ENCODE peak calls at places on chromosomes 7 and 10, in seven cellular contexts. One of them, this sample, is unnamed.

GRCh38 chr10:1737222-1738061 is at the start of gene ADARB2:
- DNase-seq in PC-3: no peak
- DNase-seq in brain microvascular endothelial cell: peak
- DNase-seq in astrocyte of the spinal cord: no peak
- DNase-seq in fibroblast of the aortic adventitia: no peak
- DNase-seq in cardiac muscle cell: no peak
- DNase-seq in tibial artery: no peak
- DNase-seq in this sample: peak

GRCh38 chr7:26658698-26659084 is 205.7 kb downstream of the SKAP2 start:
- DNase-seq in cardiac muscle cell: no peak
- DNase-seq in PC-3: no peak
- DNase-seq in astrocyte of the spinal cord: no peak
- DNase-seq in brain microvascular endothelial cell: no peak
- DNase-seq in tibial artery: no peak
- DNase-seq in fibroblast of the aortic adventitia: no peak
- DNase-seq in this sample: no peak

GRCh38 chr7:22357311-22358175 is 589 bp upstream of the RAPGEF5 start:
- DNase-seq in astrocyte of the spinal cord: peak
- DNase-seq in PC-3: peak
- DNase-seq in tibial artery: no peak
- DNase-seq in cardiac muscle cell: peak
- DNase-seq in brain microvascular endothelial cell: no peak
- DNase-seq in fibroblast of the aortic adventitia: peak
- DNase-seq in this sample: no peak

GRCh38 chr10:14184841-14185500 is 145.8 kb downstream of the FRMD4A start:
- DNase-seq in brain microvascular endothelial cell: peak
- DNase-seq in fibroblast of the aortic adventitia: no peak
- DNase-seq in astrocyte of the spinal cord: peak
- DNase-seq in PC-3: no peak
- DNase-seq in cardiac muscle cell: peak
- DNase-seq in tibial artery: no peak
- DNase-seq in this sample: no peak

GRCh38 chr7:13166801-13167200 is 479.4 kb downstream of the ARL4A start:
- DNase-seq in astrocyte of the spinal cord: no peak
- DNase-seq in cardiac muscle cell: no peak
- DNase-seq in brain microvascular endothelial cell: no peak
- DNase-seq in PC-3: no peak
- DNase-seq in tibial artery: no peak
- DNase-seq in fibroblast of the aortic adventitia: no peak
- DNase-seq in this sample: no peak

GRCh38 chr10:63375458-63375857 is 90.3 kb downstream of the JMJD1C start:
- DNase-seq in astrocyte of the spinal cord: no peak
- DNase-seq in fibroblast of the aortic adventitia: no peak
- DNase-seq in tibial artery: no peak
- DNase-seq in PC-3: no peak
- DNase-seq in cardiac muscle cell: no peak
- DNase-seq in brain microvascular endothelial cell: no peak
- DNase-seq in this sample: no peak

GRCh38 chr7:115136796-115137443 is 215.0 kb downstream of the MDFIC start:
- DNase-seq in astrocyte of the spinal cord: no peak
- DNase-seq in cardiac muscle cell: no peak
- DNase-seq in fibroblast of the aortic adventitia: peak
- DNase-seq in PC-3: peak
- DNase-seq in brain microvascular endothelial cell: no peak
- DNase-seq in tibial artery: no peak
- DNase-seq in this sample: no peak

GRCh38 chr10:124339119-124339807 is 79.5 kb downstream of the OAT start:
- DNase-seq in PC-3: no peak
- DNase-seq in astrocyte of the spinal cord: no peak
- DNase-seq in cardiac muscle cell: no peak
- DNase-seq in brain microvascular endothelial cell: no peak
- DNase-seq in tibial artery: no peak
- DNase-seq in fibroblast of the aortic adventitia: no peak
- DNase-seq in this sample: no peak

GRCh38 chr7:94314526-94314925 is 80.2 kb upstream of the COL1A2 start:
- DNase-seq in tibial artery: no peak
- DNase-seq in astrocyte of the spinal cord: no peak
- DNase-seq in fibroblast of the aortic adventitia: no peak
- DNase-seq in brain microvascular endothelial cell: no peak
- DNase-seq in PC-3: no peak
- DNase-seq in cardiac muscle cell: no peak
- DNase-seq in this sample: no peak

GRCh38 chr10:94292448-94293118 is 70.2 kb downstream of the NOC3L start:
- DNase-seq in fibroblast of the aortic adventitia: peak
- DNase-seq in tibial artery: peak
- DNase-seq in cardiac muscle cell: peak
- DNase-seq in brain microvascular endothelial cell: peak
- DNase-seq in astrocyte of the spinal cord: peak
- DNase-seq in PC-3: peak
- DNase-seq in this sample: peak

GRCh38 chr10:76866841-76867586 is 770.6 kb downstream of the KCNMA1 start:
- DNase-seq in astrocyte of the spinal cord: no peak
- DNase-seq in PC-3: no peak
- DNase-seq in brain microvascular endothelial cell: no peak
- DNase-seq in fibroblast of the aortic adventitia: no peak
- DNase-seq in cardiac muscle cell: no peak
- DNase-seq in tibial artery: no peak
- DNase-seq in this sample: no peak

GRCh38 chr10:73253226-73253557 is 748 bp upstream of the MRPS16 start:
- DNase-seq in cardiac muscle cell: no peak
- DNase-seq in astrocyte of the spinal cord: no peak
- DNase-seq in PC-3: peak
- DNase-seq in tibial artery: no peak
- DNase-seq in brain microvascular endothelial cell: no peak
- DNase-seq in fibroblast of the aortic adventitia: no peak
- DNase-seq in this sample: no peak

GRCh38 chr7:67692425-67692824 is 695.8 kb downstream of the TYW1 start:
- DNase-seq in astrocyte of the spinal cord: no peak
- DNase-seq in PC-3: peak
- DNase-seq in tibial artery: no peak
- DNase-seq in fibroblast of the aortic adventitia: no peak
- DNase-seq in brain microvascular endothelial cell: no peak
- DNase-seq in cardiac muscle cell: peak
- DNase-seq in this sample: no peak

GRCh38 chr10:13865758-13866491 is 279.2 kb downstream of the PRPF18 start:
- DNase-seq in tibial artery: no peak
- DNase-seq in cardiac muscle cell: peak
- DNase-seq in PC-3: peak
- DNase-seq in fibroblast of the aortic adventitia: peak
- DNase-seq in brain microvascular endothelial cell: peak
- DNase-seq in astrocyte of the spinal cord: peak
- DNase-seq in this sample: peak

GRCh38 chr7:36946401-36946739 is 222.1 kb upstream of the AOAH start:
- DNase-seq in astrocyte of the spinal cord: no peak
- DNase-seq in brain microvascular endothelial cell: no peak
- DNase-seq in tibial artery: no peak
- DNase-seq in fibroblast of the aortic adventitia: no peak
- DNase-seq in cardiac muscle cell: no peak
- DNase-seq in PC-3: no peak
- DNase-seq in this sample: no peak

GRCh38 chr10:131214521-131215244 is 96.8 kb downstream of the TCERG1L start:
- DNase-seq in PC-3: no peak
- DNase-seq in fibroblast of the aortic adventitia: no peak
- DNase-seq in brain microvascular endothelial cell: no peak
- DNase-seq in astrocyte of the spinal cord: no peak
- DNase-seq in cardiac muscle cell: no peak
- DNase-seq in tibial artery: no peak
- DNase-seq in this sample: no peak

GRCh38 chr10:110387983-110388681 is 83.4 kb upstream of the SMNDC1 start:
- DNase-seq in cardiac muscle cell: no peak
- DNase-seq in tibial artery: no peak
- DNase-seq in astrocyte of the spinal cord: no peak
- DNase-seq in PC-3: no peak
- DNase-seq in fibroblast of the aortic adventitia: peak
- DNase-seq in brain microvascular endothelial cell: no peak
- DNase-seq in this sample: no peak

GRCh38 chr10:121266370-121266769 is 331.9 kb downstream of the FGFR2 start:
- DNase-seq in PC-3: no peak
- DNase-seq in astrocyte of the spinal cord: no peak
- DNase-seq in brain microvascular endothelial cell: no peak
- DNase-seq in tibial artery: no peak
- DNase-seq in fibroblast of the aortic adventitia: no peak
- DNase-seq in cardiac muscle cell: no peak
- DNase-seq in this sample: no peak

GRCh38 chr7:106588576-106589494 is 72.1 kb downstream of the CCDC71L start:
- DNase-seq in tibial artery: no peak
- DNase-seq in fibroblast of the aortic adventitia: no peak
- DNase-seq in astrocyte of the spinal cord: no peak
- DNase-seq in cardiac muscle cell: no peak
- DNase-seq in PC-3: no peak
- DNase-seq in brain microvascular endothelial cell: no peak
- DNase-seq in this sample: no peak

GRCh38 chr7:120055300-120055699 is 217.7 kb upstream of the KCND2 start:
- DNase-seq in brain microvascular endothelial cell: peak
- DNase-seq in tibial artery: no peak
- DNase-seq in PC-3: peak
- DNase-seq in astrocyte of the spinal cord: peak
- DNase-seq in cardiac muscle cell: peak
- DNase-seq in fibroblast of the aortic adventitia: peak
- DNase-seq in this sample: no peak

GRCh38 chr7:2633538-2634264 is 1.9 kb downstream of the TTYH3 start:
- DNase-seq in astrocyte of the spinal cord: peak
- DNase-seq in PC-3: peak
- DNase-seq in brain microvascular endothelial cell: peak
- DNase-seq in cardiac muscle cell: peak
- DNase-seq in tibial artery: peak
- DNase-seq in fibroblast of the aortic adventitia: peak
- DNase-seq in this sample: no peak

DNA sequence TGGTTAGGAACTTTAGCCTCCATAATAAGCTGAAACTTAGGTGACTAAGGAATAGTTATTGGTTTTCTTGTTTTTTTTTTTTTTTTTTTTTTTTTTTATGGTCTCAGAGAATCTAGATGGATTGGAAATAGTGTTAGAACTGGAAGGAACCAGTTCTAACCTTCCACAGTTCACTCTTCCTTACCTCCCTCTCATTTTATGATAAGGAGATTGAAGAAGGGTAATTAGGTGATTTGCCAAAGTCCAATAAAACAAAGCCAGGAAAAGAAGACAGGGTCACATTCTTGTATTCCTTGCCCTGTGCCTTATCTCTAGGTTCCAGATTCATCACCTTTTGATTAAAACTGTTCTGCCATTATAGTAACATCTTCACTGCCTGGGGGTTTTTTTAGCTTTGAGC is 71.7 kb upstream of the STRIP2 start:
- DNase-seq in PC-3: no peak
- DNase-seq in cardiac muscle cell: no peak
- DNase-seq in brain microvascular endothelial cell: no peak
- DNase-seq in astrocyte of the spinal cord: no peak
- DNase-seq in tibial artery: no peak
- DNase-seq in fibroblast of the aortic adventitia: no peak
- DNase-seq in this sample: no peak
- TF ChIP-seq CTCF in PC-3: no peak
- TF ChIP-seq CTCF in cardiac muscle cell: no peak
- TF ChIP-seq CTCF in brain microvascular endothelial cell: no peak
- TF ChIP-seq CTCF in astrocyte of the spinal cord: no peak
- TF ChIP-seq CTCF in tibial artery: no peak
- TF ChIP-seq CTCF in fibroblast of the aortic adventitia: no peak
- TF ChIP-seq CTCF in this sample: no peak

GRCh38 chr10:130160775-130161174 is 24.6 kb downstream of the GLRX3 start:
- DNase-seq in tibial artery: no peak
- DNase-seq in fibroblast of the aortic adventitia: no peak
- DNase-seq in brain microvascular endothelial cell: peak
- DNase-seq in cardiac muscle cell: no peak
- DNase-seq in astrocyte of the spinal cord: peak
- DNase-seq in PC-3: no peak
- DNase-seq in this sample: no peak
- TF ChIP-seq CTCF in tibial artery: no peak
- TF ChIP-seq CTCF in fibroblast of the aortic adventitia: no peak
- TF ChIP-seq CTCF in brain microvascular endothelial cell: peak
- TF ChIP-seq CTCF in cardiac muscle cell: no peak
- TF ChIP-seq CTCF in astrocyte of the spinal cord: peak
- TF ChIP-seq CTCF in PC-3: peak
- TF ChIP-seq CTCF in this sample: no peak

GRCh38 chr7:148436135-148436534 is 154.4 kb upstream of the C7orf33 start:
- DNase-seq in PC-3: no peak
- DNase-seq in astrocyte of the spinal cord: no peak
- DNase-seq in tibial artery: no peak
- DNase-seq in fibroblast of the aortic adventitia: no peak
- DNase-seq in brain microvascular endothelial cell: no peak
- DNase-seq in cardiac muscle cell: no peak
- DNase-seq in this sample: no peak

GRCh38 chr7:148435715-148436114 is 154.9 kb upstream of the C7orf33 start:
- DNase-seq in cardiac muscle cell: no peak
- DNase-seq in tibial artery: no peak
- DNase-seq in brain microvascular endothelial cell: no peak
- DNase-seq in PC-3: no peak
- DNase-seq in fibroblast of the aortic adventitia: no peak
- DNase-seq in astrocyte of the spinal cord: no peak
- DNase-seq in this sample: no peak

GRCh38 chr7:148434887-148435286 is 155.7 kb upstream of the C7orf33 start:
- DNase-seq in fibroblast of the aortic adventitia: no peak
- DNase-seq in PC-3: no peak
- DNase-seq in brain microvascular endothelial cell: no peak
- DNase-seq in cardiac muscle cell: no peak
- DNase-seq in tibial artery: no peak
- DNase-seq in astrocyte of the spinal cord: no peak
- DNase-seq in this sample: no peak

GRCh38 chr7:148436571-148436970 is 154.0 kb upstream of the C7orf33 start:
- DNase-seq in brain microvascular endothelial cell: no peak
- DNase-seq in fibroblast of the aortic adventitia: no peak
- DNase-seq in astrocyte of the spinal cord: no peak
- DNase-seq in tibial artery: no peak
- DNase-seq in PC-3: no peak
- DNase-seq in cardiac muscle cell: no peak
- DNase-seq in this sample: no peak

DNA sequence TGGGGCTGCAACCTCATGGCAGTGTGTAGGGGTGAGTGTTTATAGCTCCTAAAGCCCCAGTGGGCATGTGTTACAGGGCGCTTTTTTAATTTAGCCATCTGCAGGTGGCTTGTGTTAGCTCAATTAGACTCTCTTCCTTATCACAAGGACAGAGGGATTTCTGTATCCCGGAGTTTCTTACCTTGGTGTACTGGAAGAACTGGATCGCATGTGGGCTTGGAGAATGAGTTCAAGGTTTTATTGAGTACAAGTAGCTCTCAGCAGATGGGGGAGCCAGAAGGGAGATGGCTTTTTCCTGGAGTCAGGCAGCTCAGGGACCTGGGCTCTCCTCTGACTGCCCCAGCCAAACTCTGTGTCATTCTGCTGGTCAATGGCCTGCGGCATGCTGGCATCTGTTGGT is 153.5 kb upstream of the C7orf33 start:
- DNase-seq in fibroblast of the aortic adventitia: no peak
- DNase-seq in astrocyte of the spinal cord: no peak
- DNase-seq in PC-3: no peak
- DNase-seq in cardiac muscle cell: no peak
- DNase-seq in tibial artery: no peak
- DNase-seq in brain microvascular endothelial cell: no peak
- DNase-seq in this sample: no peak
- TF ChIP-seq CTCF in fibroblast of the aortic adventitia: no peak
- TF ChIP-seq CTCF in astrocyte of the spinal cord: no peak
- TF ChIP-seq CTCF in PC-3: no peak
- TF ChIP-seq CTCF in cardiac muscle cell: no peak
- TF ChIP-seq CTCF in tibial artery: no peak
- TF ChIP-seq CTCF in brain microvascular endothelial cell: no peak
- TF ChIP-seq CTCF in this sample: no peak

DNA sequence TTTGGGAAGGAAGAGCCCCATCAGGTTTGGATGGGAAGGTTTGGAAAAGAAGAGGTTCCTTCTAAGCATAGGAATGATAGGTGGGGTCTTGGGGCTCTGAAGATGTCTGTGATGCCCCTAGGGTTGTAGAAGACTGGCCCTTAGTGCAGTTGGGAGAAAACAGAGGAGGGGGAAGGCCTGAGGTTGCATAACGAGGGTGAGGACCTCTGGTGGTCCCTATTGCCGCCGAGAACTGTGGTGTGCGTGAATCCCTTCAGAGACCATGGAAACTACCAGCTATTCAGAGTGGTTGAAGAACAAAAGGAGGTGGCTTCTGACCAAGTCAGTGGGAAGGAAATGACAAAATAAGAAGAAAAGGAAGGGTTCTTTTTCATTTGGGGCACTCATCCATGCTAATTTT is 3.1 kb upstream of the PKD2L1 start:
- DNase-seq in tibial artery: no peak
- DNase-seq in cardiac muscle cell: no peak
- DNase-seq in astrocyte of the spinal cord: no peak
- DNase-seq in brain microvascular endothelial cell: no peak
- DNase-seq in PC-3: no peak
- DNase-seq in fibroblast of the aortic adventitia: no peak
- DNase-seq in this sample: no peak
- TF ChIP-seq CTCF in tibial artery: no peak
- TF ChIP-seq CTCF in cardiac muscle cell: no peak
- TF ChIP-seq CTCF in astrocyte of the spinal cord: no peak
- TF ChIP-seq CTCF in brain microvascular endothelial cell: no peak
- TF ChIP-seq CTCF in PC-3: no peak
- TF ChIP-seq CTCF in fibroblast of the aortic adventitia: no peak
- TF ChIP-seq CTCF in this sample: no peak